ENCODE peak calls at places on chromosome 9, in four cellular contexts. One of them, this sample, is unnamed.
A peak's percentile ranks its signal among the peaks of the same experiment; 100 is the strongest.

GRCh38 chr9:98479967-98480847 is 224.8 kb upstream of the TBC1D2 start:
- DNase-seq in IMR-90: peak; percentile 41
- DNase-seq in neural progenitor cell: no peak
- DNase-seq in kidney: no peak
- DNase-seq in this sample: no peak

GRCh38 chr9:14782652-14783051 is 60.1 kb upstream of the CER1 start:
- DNase-seq in kidney: no peak
- DNase-seq in neural progenitor cell: no peak
- DNase-seq in IMR-90: no peak
- DNase-seq in this sample: no peak

GRCh38 chr9:121557581-121558422 is 58.2 kb upstream of the GGTA1 start:
- DNase-seq in IMR-90: peak; percentile 92
- DNase-seq in kidney: peak; percentile 91
- DNase-seq in neural progenitor cell: peak; percentile 69
- DNase-seq in this sample: no peak

GRCh38 chr9:132014218-132014800 is 65.4 kb downstream of the MED27 start:
- DNase-seq in neural progenitor cell: no peak
- DNase-seq in kidney: no peak
- DNase-seq in IMR-90: no peak
- DNase-seq in this sample: no peak

GRCh38 chr9:90770927-90771326 is 30.7 kb upstream of the SYK start:
- DNase-seq in kidney: no peak
- DNase-seq in IMR-90: no peak
- DNase-seq in neural progenitor cell: no peak
- DNase-seq in this sample: no peak

GRCh38 chr9:6413365-6414263 is 615 bp downstream of the UHRF2 start:
- DNase-seq in neural progenitor cell: peak; percentile 57
- DNase-seq in kidney: peak; percentile 81
- DNase-seq in IMR-90: no peak
- DNase-seq in this sample: peak; percentile 13

GRCh38 chr9:99948896-99949295 is 42.4 kb downstream of the STX17 start:
- DNase-seq in IMR-90: no peak
- DNase-seq in neural progenitor cell: no peak
- DNase-seq in kidney: no peak
- DNase-seq in this sample: no peak

GRCh38 chr9:124352616-124353015 is 62.6 kb downstream of the PSMB7 start:
- DNase-seq in neural progenitor cell: no peak
- DNase-seq in IMR-90: peak; percentile 29
- DNase-seq in kidney: peak; percentile 32
- DNase-seq in this sample: no peak

GRCh38 chr9:125444166-125444565 is 182.5 kb downstream of the GAPVD1 start:
- DNase-seq in IMR-90: no peak
- DNase-seq in kidney: no peak
- DNase-seq in neural progenitor cell: no peak
- DNase-seq in this sample: no peak

GRCh38 chr9:122144006-122144405 is 15.6 kb downstream of the NDUFA8 start:
- DNase-seq in kidney: no peak
- DNase-seq in neural progenitor cell: no peak
- DNase-seq in IMR-90: no peak
- DNase-seq in this sample: no peak

GRCh38 chr9:135448570-135449180 is 30.9 kb upstream of the PPP1R26 start:
- DNase-seq in neural progenitor cell: peak; percentile 21
- DNase-seq in kidney: no peak
- DNase-seq in IMR-90: peak; percentile 8
- DNase-seq in this sample: no peak

GRCh38 chr9:115157245-115157674 is 39.3 kb upstream of the TNC start:
- DNase-seq in kidney: no peak
- DNase-seq in neural progenitor cell: no peak
- DNase-seq in IMR-90: peak; percentile 88
- DNase-seq in this sample: no peak

GRCh38 chr9:14661421-14662059 is 31.7 kb downstream of the ZDHHC21 start:
- DNase-seq in neural progenitor cell: peak; percentile 22
- DNase-seq in kidney: no peak
- DNase-seq in IMR-90: peak; percentile 43
- DNase-seq in this sample: no peak

GRCh38 chr9:109382182-109382581 is 61.3 kb upstream of the EPB41L4B start:
- DNase-seq in kidney: no peak
- DNase-seq in neural progenitor cell: no peak
- DNase-seq in IMR-90: no peak
- DNase-seq in this sample: no peak

GRCh38 chr9:93633492-93634221 is 57.3 kb downstream of the PHF2 start:
- DNase-seq in neural progenitor cell: no peak
- DNase-seq in kidney: no peak
- DNase-seq in IMR-90: no peak
- DNase-seq in this sample: no peak

GRCh38 chr9:129854588-129855110 is 19.4 kb downstream of the USP20 start:
- DNase-seq in neural progenitor cell: no peak
- DNase-seq in IMR-90: no peak
- DNase-seq in kidney: no peak
- DNase-seq in this sample: no peak
- H3K27ac ChIP-seq in neural progenitor cell: no peak overlapping the region
- H3K27ac ChIP-seq in IMR-90: no peak overlapping the region
- H3K27ac ChIP-seq in kidney: no peak overlapping the region
- H3K27ac ChIP-seq in this sample: no peak overlapping the region

GRCh38 chr9:38682713-38683112 is 37.2 kb downstream of the FAM240B start:
- DNase-seq in IMR-90: peak; percentile 84
- DNase-seq in neural progenitor cell: peak; percentile 20
- DNase-seq in kidney: no peak
- DNase-seq in this sample: no peak

GRCh38 chr9:38685535-38685934 is 34.4 kb downstream of the FAM240B start:
- DNase-seq in kidney: no peak
- DNase-seq in neural progenitor cell: no peak
- DNase-seq in IMR-90: no peak
- DNase-seq in this sample: no peak

GRCh38 chr9:38681747-38682227 is 38.1 kb downstream of the FAM240B start:
- DNase-seq in neural progenitor cell: no peak
- DNase-seq in kidney: no peak
- DNase-seq in IMR-90: peak; percentile 24
- DNase-seq in this sample: no peak

GRCh38 chr9:38680827-38681226 is 39.1 kb downstream of the FAM240B start:
- DNase-seq in IMR-90: no peak
- DNase-seq in neural progenitor cell: no peak
- DNase-seq in kidney: no peak
- DNase-seq in this sample: peak; percentile 24

GRCh38 chr9:38683336-38683735 is 36.6 kb downstream of the FAM240B start:
- DNase-seq in neural progenitor cell: no peak
- DNase-seq in IMR-90: no peak
- DNase-seq in kidney: no peak
- DNase-seq in this sample: no peak
- H3K27ac ChIP-seq in neural progenitor cell: no peak overlapping the region
- H3K27ac ChIP-seq in IMR-90: no peak overlapping the region
- H3K27ac ChIP-seq in kidney: no peak overlapping the region
- H3K27ac ChIP-seq in this sample: no peak overlapping the region

GRCh38 chr9:108162664-108163063 is 673.1 kb upstream of the KLF4 start:
- DNase-seq in neural progenitor cell: no peak
- DNase-seq in IMR-90: peak; percentile 80
- DNase-seq in kidney: no peak
- DNase-seq in this sample: no peak
- H3K27ac ChIP-seq in neural progenitor cell: no peak overlapping the region
- H3K27ac ChIP-seq in IMR-90: no peak overlapping the region
- H3K27ac ChIP-seq in kidney: no peak overlapping the region
- H3K27ac ChIP-seq in this sample: no peak overlapping the region

DNA sequence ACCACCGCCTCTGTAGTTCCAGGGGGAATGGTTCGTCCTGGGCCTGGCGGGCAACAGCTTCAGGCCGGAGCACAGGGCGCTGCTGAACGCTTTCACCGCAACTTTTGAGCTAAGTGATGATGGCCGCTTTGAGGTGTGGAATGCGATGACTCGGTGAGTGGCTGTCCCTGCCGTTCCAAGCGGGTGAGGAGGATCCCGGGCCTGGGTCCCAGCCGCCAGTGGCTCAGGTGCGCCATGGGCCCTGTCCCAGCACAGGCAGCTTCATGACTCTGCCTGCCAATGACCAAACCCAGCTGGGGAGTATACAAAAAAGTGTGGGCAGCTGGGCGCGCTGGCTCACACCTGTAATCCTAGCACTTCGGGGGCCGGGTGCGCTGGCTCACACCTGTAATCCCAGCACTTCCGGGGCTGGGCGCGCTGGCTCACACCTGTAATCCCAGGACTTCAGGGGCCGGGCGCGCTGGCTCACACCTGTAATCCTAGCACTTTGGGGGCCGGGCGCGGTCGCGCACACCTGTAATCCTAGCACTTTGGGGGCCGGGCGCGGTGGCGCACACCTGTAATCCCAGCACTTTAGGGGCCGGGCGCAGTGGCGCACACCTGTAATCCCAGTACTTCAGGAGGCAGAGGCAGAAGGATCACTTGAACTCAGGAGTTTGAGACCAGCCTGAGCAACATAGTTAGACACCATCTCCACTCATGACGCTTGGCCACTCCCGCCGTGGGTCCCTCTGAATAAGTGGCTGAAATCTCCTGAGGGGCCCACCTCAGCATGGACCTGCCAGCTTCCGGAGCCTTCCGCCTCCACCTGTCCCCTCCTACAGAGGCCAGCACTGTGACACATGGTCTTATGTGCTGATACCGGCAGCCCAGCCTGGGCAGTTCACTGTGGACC is 1.1 kb downstream of the LCN12 start:
- DNase-seq in kidney: peak; percentile 69
- DNase-seq in IMR-90: no peak
- DNase-seq in neural progenitor cell: no peak
- DNase-seq in this sample: no peak
- H3K27ac ChIP-seq in kidney: no peak overlapping the region
- H3K27ac ChIP-seq in IMR-90: no peak overlapping the region
- H3K27ac ChIP-seq in neural progenitor cell: no peak overlapping the region
- H3K27ac ChIP-seq in this sample: no peak overlapping the region

GRCh38 chr9:136978073-136978864 is 965 bp downstream of the PTGDS start:
- DNase-seq in IMR-90: peak; percentile 25
- DNase-seq in kidney: peak; percentile 94
- DNase-seq in neural progenitor cell: peak; percentile 95
- DNase-seq in this sample: no peak
- H3K27ac ChIP-seq in IMR-90: peak overlapping the region; percentile 12
- H3K27ac ChIP-seq in kidney: no peak overlapping the region
- H3K27ac ChIP-seq in neural progenitor cell: no peak overlapping the region
- H3K27ac ChIP-seq in this sample: no peak overlapping the region

GRCh38 chr9:127634021-127634420 is 21.9 kb downstream of the STXBP1 start:
- DNase-seq in IMR-90: no peak
- DNase-seq in kidney: no peak
- DNase-seq in neural progenitor cell: no peak
- DNase-seq in this sample: no peak

GRCh38 chr9:127635198-127635735 is 23.2 kb downstream of the STXBP1 start:
- DNase-seq in kidney: no peak
- DNase-seq in neural progenitor cell: no peak
- DNase-seq in IMR-90: peak; percentile 17
- DNase-seq in this sample: no peak

GRCh38 chr9:127637322-127637847 is 25.3 kb downstream of the STXBP1 start:
- DNase-seq in kidney: no peak
- DNase-seq in neural progenitor cell: no peak
- DNase-seq in IMR-90: peak; percentile 87
- DNase-seq in this sample: no peak

GRCh38 chr9:127633216-127633615 is 21.1 kb downstream of the STXBP1 start:
- DNase-seq in kidney: no peak
- DNase-seq in IMR-90: no peak
- DNase-seq in neural progenitor cell: no peak
- DNase-seq in this sample: no peak

GRCh38 chr9:127634698-127635097 is 22.6 kb downstream of the STXBP1 start:
- DNase-seq in IMR-90: no peak
- DNase-seq in neural progenitor cell: no peak
- DNase-seq in kidney: no peak
- DNase-seq in this sample: peak; percentile 76
- H3K27ac ChIP-seq in IMR-90: no peak overlapping the region
- H3K27ac ChIP-seq in neural progenitor cell: no peak overlapping the region
- H3K27ac ChIP-seq in kidney: peak overlapping the region; percentile 56
- H3K27ac ChIP-seq in this sample: no peak overlapping the region